ENCODE peak calls at places on chromosomes 1 and 21, in nine cellular contexts. K is body of pancreas, Y is spleen, B is heart left ventricle, Q is HCT116, C is prostate gland, M is esophagus squamous epithelium, D is tibial nerve, V is stomach. E is an unnamed sample.

GRCh38 chr1:43293896-43294760 is 6.7 kb upstream of the TIE1 start:
- DNase-seq in V (no peak), C (peak; percentile 47), B (no peak), Y (no peak), K (no peak), M (no peak), D (no peak), Q (no peak), E (no peak)

GRCh38 chr1:53237638-53238037 is 680 bp downstream of the MAGOH start:
- DNase-seq in V (no peak), D (no peak), K (no peak), Q (no peak), B (no peak), M (no peak), Y (no peak), C (no peak), E (no peak)

GRCh38 chr1:15068997-15069396 is 84.5 kb upstream of the TMEM51 start:
- DNase-seq in C (no peak), B (no peak), K (no peak), D (no peak), Q (no peak), V (no peak), Y (no peak), M (no peak), E (no peak)

GRCh38 chr1:1356796-1357401 is 1.5 kb downstream of the MXRA8 start:
- DNase-seq in C (no peak), M (no peak), Y (no peak), V (peak; percentile 73), B (peak; percentile 53), D (no peak), K (peak; percentile 18), Q (no peak), E (no peak)

GRCh38 chr1:152941037-152941700 is 5.8 kb upstream of the SPRR5 start:
- DNase-seq in Q (no peak), C (no peak), K (no peak), D (no peak), Y (no peak), V (no peak), M (no peak), B (no peak), E (no peak)

GRCh38 chr1:40044065-40044575 is 3.6 kb downstream of the CAP1 start:
- DNase-seq in B (no peak), Y (no peak), D (no peak), M (no peak), C (no peak), Q (no peak), V (no peak), K (no peak), E (no peak)

GRCh38 chr1:65026235-65026634 is 59.9 kb upstream of the JAK1 start:
- DNase-seq in M (no peak), K (no peak), D (no peak), C (no peak), Y (no peak), B (no peak), V (no peak), Q (no peak), E (no peak)

GRCh38 chr1:241841661-241842060 is 6.3 kb upstream of the EXO1 start:
- DNase-seq in Q (no peak), C (no peak), D (no peak), K (no peak), Y (no peak), M (no peak), B (no peak), V (no peak), E (no peak)

DNA sequence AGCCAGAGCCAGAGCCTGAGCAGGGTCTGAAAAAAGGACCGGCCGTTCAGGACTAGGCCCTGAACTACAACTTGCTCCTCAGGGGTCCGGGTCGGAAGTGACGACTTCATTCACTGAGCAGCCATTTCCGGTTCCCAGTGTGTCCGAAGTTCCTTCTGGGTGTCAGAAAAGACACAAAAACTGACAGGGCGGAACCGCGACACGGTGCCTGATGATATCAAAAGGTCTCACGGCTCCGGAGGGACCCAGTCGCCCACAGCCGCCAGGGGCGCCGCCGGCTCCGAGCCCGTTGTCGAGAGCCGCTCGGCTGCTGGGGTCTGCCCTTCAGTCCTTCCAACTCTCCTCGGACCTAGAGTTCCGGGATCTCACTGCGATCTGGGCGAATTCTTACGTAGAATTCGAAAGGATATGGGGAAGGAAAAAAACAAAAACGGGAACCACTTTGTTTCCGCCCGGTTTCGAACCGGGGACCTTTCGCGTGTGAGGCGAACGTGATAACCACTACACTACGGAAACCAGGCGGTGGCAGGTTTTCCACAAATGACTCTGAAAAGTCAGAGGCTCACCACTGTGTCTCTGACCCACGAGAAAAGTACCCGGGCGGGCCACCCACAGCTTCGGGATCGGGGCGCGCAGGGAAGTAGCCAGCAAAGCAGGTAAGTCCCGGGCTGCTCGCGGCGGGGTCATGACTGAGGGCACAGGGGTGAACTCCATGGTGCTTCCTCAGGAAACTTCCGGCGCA is 31.8 kb upstream of the CFAP126 start:
- DNase-seq in Q (peak; percentile 88), K (peak; percentile 92), C (peak; percentile 89), V (peak; percentile 90), M (peak; percentile 61), B (peak; percentile 92), Y (peak; percentile 96), D (peak; percentile 85), E (peak; percentile 93)
- TF ChIP-seq POLR2A in Q (peak; percentile 92), K (peak; percentile 80), C (peak; percentile 36), V (no peak), M (no peak), B (no peak), Y (peak; percentile 40), D (no peak), E (peak; percentile 56)

GRCh38 chr1:243299069-243299468 is 43.2 kb downstream of the SDCCAG8 start:
- DNase-seq in C (no peak), K (no peak), B (no peak), Y (no peak), V (no peak), D (no peak), M (no peak), Q (no peak), E (no peak)

GRCh38 chr1:243292117-243292516 is 36.3 kb downstream of the SDCCAG8 start:
- DNase-seq in Y (no peak), V (no peak), B (no peak), K (no peak), M (no peak), D (no peak), C (no peak), Q (no peak), E (no peak)

GRCh38 chr1:243294723-243295121 is 38.9 kb downstream of the SDCCAG8 start:
- DNase-seq in Q (no peak), M (no peak), C (no peak), Y (no peak), D (no peak), K (no peak), B (no peak), V (no peak), E (no peak)

GRCh38 chr1:243291287-243291686 is 35.4 kb downstream of the SDCCAG8 start:
- DNase-seq in D (no peak), C (no peak), M (no peak), K (no peak), Y (no peak), Q (no peak), B (no peak), V (no peak), E (no peak)

DNA sequence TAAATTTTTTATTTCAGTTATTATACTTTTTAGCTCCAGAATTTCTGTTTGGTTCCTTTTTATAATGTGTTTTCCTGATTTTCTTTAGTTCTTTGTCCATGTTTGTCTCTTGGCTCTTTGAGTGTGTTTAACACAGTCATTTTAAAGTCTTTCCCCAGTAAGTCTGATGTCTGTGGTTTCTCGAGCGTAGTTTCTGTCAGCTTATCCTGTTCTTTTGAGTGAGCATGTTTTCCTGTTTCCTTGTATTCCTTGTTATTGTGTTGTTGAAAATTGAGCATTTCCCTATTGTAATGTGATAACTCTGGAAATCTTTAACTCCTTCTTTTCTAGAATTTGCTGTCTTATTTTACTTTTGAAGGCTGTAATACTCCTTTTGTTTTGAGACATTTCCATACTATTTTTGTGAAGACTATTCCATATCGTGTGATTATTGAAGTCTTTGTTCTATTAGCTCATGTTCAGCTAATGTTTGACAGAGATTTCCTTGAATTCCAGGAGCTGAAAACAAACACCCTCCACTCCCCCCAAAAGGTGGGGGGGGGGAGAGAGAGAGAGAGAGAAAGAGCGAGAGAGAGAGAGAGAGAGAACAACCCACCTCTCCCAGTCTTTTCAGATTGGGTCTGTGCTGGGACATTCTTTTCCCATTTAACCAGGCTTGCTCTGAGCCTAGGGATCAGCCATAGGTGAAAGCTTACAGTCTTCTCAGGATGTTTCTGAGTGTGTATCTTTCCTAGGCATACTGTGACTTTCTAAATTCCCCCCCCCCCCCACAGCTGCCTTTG is 38.3 kb downstream of the SDCCAG8 start:
- DNase-seq in B (no peak), Y (no peak), D (no peak), M (no peak), Q (no peak), V (no peak), C (no peak), K (no peak), E (no peak)
- TF ChIP-seq POLR2A in B (no peak), Y (no peak), D (no peak), M (no peak), Q (no peak), V (no peak), C (no peak), K (no peak), E (no peak)

DNA sequence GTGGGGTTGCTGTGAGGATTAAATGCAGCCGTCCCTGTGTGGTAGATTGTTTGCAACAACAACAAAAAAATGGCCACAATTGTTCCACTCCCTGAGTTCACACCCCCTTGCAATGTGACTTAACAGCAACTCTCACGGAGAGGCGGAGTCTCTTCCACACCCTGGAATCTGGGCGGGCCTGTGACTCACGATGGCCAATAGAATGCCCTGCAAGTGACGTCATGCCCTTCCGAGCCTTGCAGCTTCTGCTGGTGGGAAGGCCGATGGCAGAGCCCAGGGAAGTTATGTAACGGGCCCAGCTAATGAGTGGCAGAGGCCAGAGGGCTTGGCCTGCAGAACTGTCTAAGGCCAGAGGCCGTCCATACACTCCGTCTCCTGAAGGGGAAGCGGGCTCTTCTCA is 87.9 kb downstream of the RIPK4 start:
- DNase-seq in D (peak; percentile 88), C (peak; percentile 99), Q (peak; percentile 96), V (peak; percentile 97), M (peak; percentile 42), Y (peak; percentile 81), B (peak; percentile 95), K (peak; percentile 100), E (peak; percentile 74)
- TF ChIP-seq POLR2A in D (no peak), C (peak; percentile 54), Q (no peak), V (no peak), M (no peak), Y (no peak), B (no peak), K (no peak), E (no peak)

GRCh38 chr1:149845416-149845815 is 54.0 kb upstream of the BOLA1 start:
- DNase-seq in K (no peak), Q (no peak), C (no peak), Y (no peak), D (no peak), B (no peak), V (no peak), M (no peak), E (peak; percentile 7)

GRCh38 chr1:149844096-149844495 is 55.3 kb upstream of the BOLA1 start:
- DNase-seq in D (no peak), K (no peak), C (peak; percentile 4), Y (no peak), V (no peak), M (no peak), B (no peak), Q (no peak), E (peak; percentile 69)

GRCh38 chr1:149846042-149846441 is 53.3 kb upstream of the BOLA1 start:
- DNase-seq in D (no peak), C (no peak), Y (no peak), Q (no peak), B (no peak), M (no peak), K (no peak), V (no peak), E (peak; percentile 23)

GRCh38 chr1:149844650-149845255 is 54.6 kb upstream of the BOLA1 start:
- DNase-seq in V (no peak), C (no peak), Q (no peak), K (no peak), D (no peak), M (no peak), B (no peak), Y (no peak), E (no peak)

GRCh38 chr1:149843302-149844041 is 55.9 kb upstream of the BOLA1 start:
- DNase-seq in K (no peak), Q (no peak), C (peak; percentile 4), V (no peak), M (no peak), B (no peak), D (no peak), Y (peak; percentile 41), E (peak; percentile 38)
- TF ChIP-seq POLR2A in K (peak; percentile 22), Q (peak; percentile 36), C (no peak), V (no peak), M (no peak), B (no peak), D (no peak), Y (peak; percentile 32), E (peak; percentile 22)